ENCODE peak calls at places on chromosomes 6 and 20, in eight cellular contexts. T, Y, C, R, X, P, H and Q are unnamed samples.

GRCh38 chr6:154469306-154469935 is 41.1 kb downstream of the CNKSR3 start:
- DNase-seq in T (no peak), Y (no peak), C (no peak), R (no peak), X (no peak), P (no peak), H (no peak), Q (no peak)

GRCh38 chr6:116200619-116201249 is 53.1 kb downstream of the TSPYL4 start:
- DNase-seq in T (peak; percentile 24), Y (no peak), C (no peak), R (no peak), X (no peak), P (no peak), H (no peak), Q (no peak)

GRCh38 chr6:135251964-135252429 is 70.9 kb downstream of the MYB start:
- DNase-seq in T (no peak), Y (no peak), C (no peak), R (no peak), X (no peak), P (no peak), H (no peak), Q (no peak)

GRCh38 chr6:42113929-42114636 is 28.3 kb downstream of the C6orf132 start:
- DNase-seq in T (no peak), Y (no peak), C (no peak), R (no peak), X (no peak), P (no peak), H (peak; percentile 84), Q (no peak)

GRCh38 chr6:162385980-162386379 is 341.6 kb downstream of the PRKN start:
- DNase-seq in T (no peak), Y (no peak), C (no peak), R (no peak), X (no peak), P (no peak), H (no peak), Q (no peak)

GRCh38 chr20:62242196-62242595 is 3.9 kb downstream of the OSBPL2 start:
- DNase-seq in T (no peak), Y (no peak), C (no peak), R (no peak), X (no peak), P (no peak), H (no peak), Q (no peak)

GRCh38 chr20:32477594-32478512 is 107.3 kb downstream of the NOL4L start:
- DNase-seq in T (no peak), Y (no peak), C (no peak), R (no peak), X (no peak), P (no peak), H (no peak), Q (no peak)

GRCh38 chr20:9903048-9903651 is 64.3 kb upstream of the PAK5 start:
- DNase-seq in T (no peak), Y (no peak), C (peak; percentile 1), R (no peak), X (peak; percentile 35), P (no peak), H (no peak), Q (no peak)

GRCh38 chr20:48747840-48748416 is 79.9 kb downstream of the PREX1 start:
- DNase-seq in T (no peak), Y (no peak), C (no peak), R (no peak), X (no peak), P (peak; percentile 56), H (no peak), Q (no peak)

GRCh38 chr6:56435754-56436153 is 188.4 kb upstream of the COL21A1 start:
- DNase-seq in T (no peak), Y (no peak), C (no peak), R (no peak), X (no peak), P (no peak), H (no peak), Q (no peak)

GRCh38 chr20:33667245-33668086 is 723 bp downstream of the ACTL10 start:
- DNase-seq in T (no peak), Y (peak; percentile 65), C (peak; percentile 80), R (peak; percentile 23), X (peak; percentile 91), P (peak; percentile 65), H (no peak), Q (peak; percentile 67)

GRCh38 chr6:4130357-4130987 is 4.9 kb downstream of the ECI2 start:
- DNase-seq in T (no peak), Y (no peak), C (no peak), R (no peak), X (no peak), P (no peak), H (no peak), Q (no peak)

GRCh38 chr6:37521674-37522073 is 22.0 kb upstream of the CCDC167 start:
- DNase-seq in T (no peak), Y (no peak), C (no peak), R (no peak), X (no peak), P (no peak), H (no peak), Q (no peak)

GRCh38 chr6:82408952-82409421 is 45.4 kb downstream of the TPBG start:
- DNase-seq in T (no peak), Y (peak; percentile 27), C (no peak), R (no peak), X (no peak), P (no peak), H (no peak), Q (no peak)

GRCh38 chr6:10316327-10316726 is 98.5 kb downstream of the TFAP2A start:
- DNase-seq in T (no peak), Y (peak; percentile 83), C (no peak), R (no peak), X (peak; percentile 38), P (peak; percentile 9), H (no peak), Q (no peak)

GRCh38 chr6:95991906-95992305 is 23.9 kb upstream of the FUT9 start:
- DNase-seq in T (no peak), Y (no peak), C (no peak), R (no peak), X (no peak), P (no peak), H (no peak), Q (no peak)

GRCh38 chr6:115643762-115644161 is 416.9 kb downstream of the FRK start:
- DNase-seq in T (no peak), Y (peak; percentile 1), C (no peak), R (no peak), X (no peak), P (no peak), H (no peak), Q (no peak)

GRCh38 chr6:151260191-151260590 is 20.4 kb downstream of the AKAP12 start:
- DNase-seq in T (no peak), Y (no peak), C (no peak), R (no peak), X (no peak), P (no peak), H (no peak), Q (no peak)

GRCh38 chr6:166772518-166772917 is 145.5 kb upstream of the RPS6KA2 start:
- DNase-seq in T (no peak), Y (no peak), C (no peak), R (no peak), X (peak; percentile 30), P (no peak), H (no peak), Q (no peak)

GRCh38 chr6:139349464-139350020 is 24.9 kb downstream of the CITED2 start:
- DNase-seq in T (no peak), Y (no peak), C (no peak), R (no peak), X (no peak), P (no peak), H (no peak), Q (no peak)

GRCh38 chr6:16803294-16804006 is 42.2 kb upstream of the ATXN1 start:
- DNase-seq in T (peak; percentile 92), Y (no peak), C (no peak), R (no peak), X (no peak), P (peak; percentile 27), H (no peak), Q (no peak)

GRCh38 chr6:125203395-125203794 is 49.8 kb downstream of the TPD52L1 start:
- DNase-seq in T (no peak), Y (no peak), C (no peak), R (no peak), X (no peak), P (no peak), H (no peak), Q (no peak)

GRCh38 chr6:74742793-74743508 is 462.9 kb downstream of the COL12A1 start:
- DNase-seq in T (no peak), Y (no peak), C (no peak), R (no peak), X (no peak), P (no peak), H (no peak), Q (no peak)

GRCh38 chr20:3654326-3655031 is 8.7 kb downstream of the GFRA4 start:
- DNase-seq in T (no peak), Y (no peak), C (no peak), R (no peak), X (no peak), P (no peak), H (no peak), Q (no peak)

GRCh38 chr6:74319292-74319691 is 623.3 kb downstream of the CD109 start:
- DNase-seq in T (no peak), Y (no peak), C (no peak), R (no peak), X (no peak), P (no peak), H (no peak), Q (no peak)

GRCh38 chr6:100347901-100348550 is 116.7 kb downstream of the SIM1 start:
- DNase-seq in T (no peak), Y (no peak), C (no peak), R (no peak), X (no peak), P (no peak), H (no peak), Q (no peak)

GRCh38 chr20:33811763-33812672 is 870 bp downstream of the CHMP4B start:
- DNase-seq in T (no peak), Y (peak; percentile 72), C (peak; percentile 55), R (no peak), X (peak; percentile 49), P (no peak), H (peak; percentile 70), Q (no peak)

GRCh38 chr20:676315-676937 is 824 bp upstream of the SCRT2 start:
- DNase-seq in T (no peak), Y (no peak), C (no peak), R (no peak), X (peak; percentile 87), P (no peak), H (no peak), Q (no peak)

GRCh38 chr6:5141046-5141445 is 55.9 kb downstream of the PPP1R3G start:
- DNase-seq in T (no peak), Y (no peak), C (no peak), R (no peak), X (no peak), P (no peak), H (no peak), Q (no peak)

GRCh38 chr6:111256646-111257045 is 169.3 kb downstream of the SLC16A10 start:
- DNase-seq in T (no peak), Y (no peak), C (no peak), R (no peak), X (no peak), P (no peak), H (no peak), Q (no peak)